ENCODE peak calls at places on chromosome 13, in nine cellular contexts. B is GM23248; A is pancreas; F is PC-9; X is heart left ventricle; C is endothelial cell of umbilical vein; E is sigmoid colon; G is CD8-positive, alpha-beta memory T cell; Q is adrenal gland. R is an unnamed sample. For H3K36me3 and H3K27me3, the result is how much of the 10 kb centered on the place peaks cover.

GRCh38 chr13:49444517-49445395 is 682 bp downstream of the SETDB2 start:
- DNase-seq in G (peak), C (no peak), Q (no peak), A (no peak), X (no peak), B (peak), F (peak), E (no peak), R (peak)

GRCh38 chr13:98658131-98658530 is 81.2 kb upstream of the STK24 start:
- DNase-seq in F (no peak), C (no peak), G (no peak), Q (no peak), E (no peak), X (peak), B (peak), A (no peak), R (no peak)

GRCh38 chr13:45121421-45121820 is 1.1 kb downstream of the GTF2F2 start:
- DNase-seq in C (peak), X (no peak), F (no peak), A (no peak), E (no peak), Q (no peak), G (no peak), B (peak), R (no peak)

GRCh38 chr13:89856512-89856911 is 1491.0 kb upstream of the MIR17HG start:
- DNase-seq in E (no peak), B (no peak), G (no peak), A (no peak), C (no peak), X (no peak), Q (no peak), F (no peak), R (no peak)

GRCh38 chr13:48491423-48492122 is 41.3 kb downstream of the RCBTB2 start:
- DNase-seq in G (no peak), C (no peak), A (no peak), F (no peak), Q (no peak), X (no peak), E (no peak), B (peak), R (no peak)

GRCh38 chr13:67299731-67300130 is 69.6 kb upstream of the PCDH9 start:
- DNase-seq in A (no peak), F (no peak), X (no peak), Q (no peak), B (peak), E (no peak), G (no peak), C (no peak), R (no peak)

GRCh38 chr13:109256866-109257760 is 529.3 kb downstream of the IRS2 start:
- DNase-seq in Q (peak), F (peak), B (peak), G (no peak), A (no peak), X (no peak), E (no peak), C (peak), R (no peak)

GRCh38 chr13:101289764-101290163 is 126.5 kb downstream of the NALCN start:
- DNase-seq in E (no peak), B (peak), G (no peak), C (peak), Q (no peak), A (no peak), X (no peak), F (no peak), R (no peak)

GRCh38 chr13:30845297-30846214 is 60.5 kb upstream of the MEDAG start:
- DNase-seq in B (no peak), G (no peak), A (no peak), X (no peak), E (no peak), C (no peak), Q (no peak), F (no peak), R (no peak)

GRCh38 chr13:77386880-77387606 is 60.1 kb upstream of the MYCBP2 start:
- DNase-seq in F (no peak), Q (no peak), B (peak), C (no peak), E (no peak), X (no peak), A (no peak), G (no peak), R (no peak)

GRCh38 chr13:106499905-106500304 is 35.6 kb downstream of the EFNB2 start:
- DNase-seq in B (no peak), F (no peak), Q (no peak), C (no peak), A (no peak), X (no peak), G (no peak), E (no peak), R (no peak)

GRCh38 chr13:56615572-56615971 is 525.1 kb upstream of the PRR20A start:
- DNase-seq in C (no peak), X (no peak), A (no peak), B (no peak), G (no peak), E (no peak), F (no peak), Q (no peak), R (no peak)

GRCh38 chr13:30915691-30916541 is 9.8 kb downstream of the MEDAG start:
- DNase-seq in G (no peak), B (no peak), F (no peak), A (no peak), X (no peak), C (no peak), E (no peak), Q (no peak), R (no peak)

GRCh38 chr13:98927954-98928927 is 49.6 kb downstream of the DOCK9 start:
- DNase-seq in C (peak), X (no peak), Q (no peak), F (no peak), A (no peak), B (peak), G (no peak), E (peak), R (no peak)

GRCh38 chr13:78602561-78603239 is 652 bp downstream of the POU4F1 start:
- DNase-seq in C (no peak), X (no peak), E (no peak), G (no peak), A (no peak), Q (no peak), B (no peak), F (no peak), R (no peak)

GRCh38 chr13:73938375-73939070 is 195.7 kb downstream of the KLF12 start:
- DNase-seq in G (no peak), X (no peak), F (peak), C (peak), A (no peak), Q (no peak), B (peak), E (no peak), R (no peak)

GRCh38 chr13:110471833-110472162 is 89.7 kb downstream of the RAB20 start:
- DNase-seq in E (peak), X (peak), C (no peak), G (no peak), A (no peak), F (no peak), Q (peak), B (peak), R (no peak)

GRCh38 chr13:109331898-109332297 is 454.5 kb downstream of the IRS2 start:
- DNase-seq in B (peak), G (no peak), E (no peak), A (no peak), C (no peak), Q (no peak), X (no peak), F (no peak), R (no peak)

GRCh38 chr13:98738213-98738612 is 14.3 kb downstream of the SLC15A1 start:
- DNase-seq in B (no peak), A (no peak), F (peak), E (no peak), C (no peak), G (no peak), X (no peak), Q (no peak), R (no peak)

GRCh38 chr13:75581874-75582640 is 32.5 kb downstream of the UCHL3 start:
- DNase-seq in F (no peak), X (no peak), G (no peak), A (no peak), E (no peak), C (no peak), B (no peak), Q (no peak), R (no peak)

GRCh38 chr13:36915106-36915505 is 4.9 kb downstream of the SMAD9 start:
- DNase-seq in G (no peak), Q (no peak), F (no peak), C (no peak), B (no peak), E (no peak), X (no peak), A (no peak), R (no peak)

GRCh38 chr13:33865945-33866344 is 48.0 kb downstream of the RFC3 start:
- DNase-seq in A (no peak), F (no peak), Q (no peak), B (no peak), X (no peak), C (no peak), E (no peak), G (no peak), R (no peak)

GRCh38 chr13:99296270-99296865 is 10.8 kb downstream of the GPR183 start:
- DNase-seq in X (no peak), C (no peak), Q (no peak), A (no peak), F (no peak), G (no peak), E (no peak), B (no peak), R (peak)

GRCh38 chr13:38013676-38014075 is 144.1 kb upstream of the TRPC4 start:
- DNase-seq in B (no peak), Q (no peak), X (no peak), F (no peak), C (peak), G (no peak), A (no peak), E (no peak), R (no peak)

GRCh38 chr13:41610426-41610825 is 153.1 kb downstream of the RGCC start:
- DNase-seq in C (peak), E (no peak), A (no peak), B (peak), X (peak), Q (no peak), G (no peak), F (peak), R (no peak)

DNA sequence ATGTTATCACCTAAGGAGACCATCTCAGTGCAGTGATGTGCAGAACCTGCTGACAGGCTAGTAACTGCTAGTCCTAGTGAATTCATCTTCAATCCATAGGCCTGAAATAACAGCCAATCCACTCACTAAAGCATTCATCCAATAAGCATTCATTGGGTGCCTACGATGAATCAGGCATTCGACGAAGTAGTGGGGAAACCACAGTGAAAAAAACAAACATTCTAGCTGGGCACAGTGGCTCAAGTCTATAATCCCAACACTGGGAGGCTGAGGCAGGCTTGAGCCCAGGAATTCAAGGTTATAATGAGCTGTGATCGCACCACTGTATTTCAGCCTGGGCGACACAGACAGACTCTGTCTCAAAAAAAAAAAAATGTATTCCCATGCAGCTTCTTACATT is 135.6 kb downstream of the RNF17 start:
- DNase-seq in B (no peak), A (no peak), F (no peak), E (no peak), Q (no peak), X (no peak), G (no peak), C (no peak), R (no peak)
- H3K36me3 ChIP-seq in B (under half), A (under half), F (under half), E (under half), Q (under half), X (under half), G (under half), C (under half), R (under half)

GRCh38 chr13:112346899-112347229 is 29.3 kb upstream of the SPACA7 start:
- DNase-seq in G (no peak), X (no peak), C (no peak), E (no peak), Q (no peak), A (no peak), F (no peak), B (no peak), R (no peak)
- H3K27me3 ChIP-seq in G (under half), X (under half), C (under half), E (under half), Q (under half), A (under half), F (half or more), B (under half), R (under half)

DNA sequence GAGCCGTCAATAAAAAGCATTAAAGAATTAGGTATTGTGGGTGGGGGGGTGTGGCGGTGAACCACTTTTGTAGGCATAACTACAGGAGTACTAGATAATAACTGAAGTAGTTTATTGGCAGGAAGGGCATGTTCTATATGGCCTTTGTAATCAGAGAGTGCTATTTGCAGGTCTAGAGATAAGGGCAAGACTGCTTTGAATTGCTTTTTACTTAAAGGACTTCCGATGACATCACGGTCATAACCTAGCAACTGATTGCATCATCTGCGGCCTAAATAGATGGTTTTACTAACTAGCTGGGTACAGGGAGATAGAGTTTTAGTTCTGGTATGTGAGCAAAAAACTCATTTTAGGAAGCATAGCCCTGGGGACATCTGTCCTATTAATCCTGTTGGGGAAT is 24.7 kb downstream of the METTL21C start:
- DNase-seq in C (no peak), B (no peak), F (no peak), X (no peak), A (no peak), G (no peak), E (no peak), Q (no peak), R (no peak)
- H3K36me3 ChIP-seq in C (under half), B (under half), F (under half), X (half or more), A (under half), G (under half), E (under half), Q (under half), R (half or more)

GRCh38 chr13:23350009-23350408 is 83.5 kb downstream of the SACS start:
- DNase-seq in X (no peak), G (no peak), Q (no peak), A (no peak), B (peak), F (no peak), E (no peak), C (peak), R (no peak)

GRCh38 chr13:23349127-23349897 is 84.2 kb downstream of the SACS start:
- DNase-seq in Q (no peak), A (no peak), B (peak), C (no peak), E (no peak), X (no peak), F (no peak), G (no peak), R (no peak)

GRCh38 chr13:23354520-23354919 is 79.0 kb downstream of the SACS start:
- DNase-seq in C (no peak), E (no peak), Q (no peak), A (no peak), F (no peak), B (no peak), X (no peak), G (no peak), R (no peak)

GRCh38 chr13:23348270-23349126 is 85.0 kb downstream of the SACS start:
- DNase-seq in A (no peak), C (no peak), F (no peak), G (no peak), B (peak), X (no peak), E (no peak), Q (no peak), R (no peak)

DNA sequence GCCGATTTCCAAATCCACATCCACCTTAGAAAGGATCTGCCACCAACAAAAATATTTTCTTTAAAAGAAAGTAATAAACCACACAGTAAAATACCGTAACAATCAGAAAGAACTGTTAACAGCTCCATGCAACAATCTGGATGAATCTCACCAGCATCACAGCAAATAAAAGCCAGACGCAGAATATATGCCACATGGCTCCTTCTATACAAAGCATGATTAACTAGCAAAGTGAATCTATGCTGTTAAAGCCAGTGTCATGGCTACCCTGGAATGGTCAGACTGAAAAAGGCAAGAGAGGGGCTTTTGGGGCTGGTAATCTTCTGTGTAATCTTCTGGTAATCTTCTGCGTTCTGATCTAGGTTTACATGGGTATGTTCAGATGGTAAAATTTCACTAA is 81.3 kb downstream of the SACS start:
- DNase-seq in C (no peak), A (no peak), X (no peak), Q (no peak), G (no peak), B (no peak), F (no peak), E (no peak), R (no peak)
- H3K27me3 ChIP-seq in C (under half), A (under half), X (under half), Q (under half), G (under half), B (under half), F (under half), E (under half), R (under half)

R was measured in naive thymus-derived CD4-positive, alpha-beta T cell.